ENCODE peak calls at places on chromosome 11, in seven cellular contexts. Q is H9, P is AG04450, S is transverse colon, H is MM.1S, J is heart left ventricle, W is endothelial cell of umbilical vein. X is an unnamed sample.

GRCh38 chr11:36019722-36020121 is 75.9 kb downstream of the LDLRAD3 start:
- DNase-seq in P (no peak), W (no peak), S (no peak), J (no peak), H (no peak), Q (no peak), X (no peak)

GRCh38 chr11:71491531-71492329 is 35.3 kb upstream of the KRTAP5-7 start:
- DNase-seq in H (no peak), J (no peak), S (no peak), Q (no peak), W (no peak), P (no peak), X (no peak)

GRCh38 chr11:75276696-75277095 is 36.1 kb downstream of the TPBGL start:
- DNase-seq in Q (peak; percentile 27), H (no peak), J (peak; percentile 11), S (no peak), P (no peak), W (no peak), X (no peak)

GRCh38 chr11:71999813-72000590 is 1.3 kb downstream of the IL18BP start:
- DNase-seq in S (no peak), Q (no peak), J (no peak), H (no peak), P (no peak), W (no peak), X (no peak)

GRCh38 chr11:1667906-1668305 is 29.1 kb upstream of the KRTAP5-6 start:
- DNase-seq in H (no peak), J (no peak), W (no peak), P (no peak), S (no peak), Q (no peak), X (no peak)

GRCh38 chr11:12207384-12208150 is 97.2 kb downstream of the MICAL2 start:
- DNase-seq in S (peak; percentile 60), J (no peak), P (peak; percentile 80), Q (no peak), H (no peak), W (no peak), X (no peak)

GRCh38 chr11:111539426-111540113 is 950 bp upstream of the LAYN start:
- DNase-seq in H (no peak), W (no peak), S (no peak), J (no peak), P (no peak), Q (no peak), X (no peak)

GRCh38 chr11:75536786-75537629 is 11.3 kb upstream of the GDPD5 start:
- DNase-seq in Q (no peak), P (no peak), H (no peak), S (no peak), W (no peak), J (no peak), X (peak; percentile 81)

GRCh38 chr11:1128333-1129142 is 29.2 kb upstream of the MUC5AC start:
- DNase-seq in W (no peak), S (no peak), Q (peak; percentile 17), J (no peak), P (no peak), H (no peak), X (no peak)

GRCh38 chr11:73654482-73655021 is 8.2 kb downstream of the PLEKHB1 start:
- DNase-seq in P (no peak), H (no peak), W (no peak), S (no peak), J (no peak), Q (no peak), X (no peak)

GRCh38 chr11:34381775-34382174 is 24.0 kb upstream of the ABTB2 start:
- DNase-seq in J (no peak), W (no peak), Q (no peak), P (no peak), H (no peak), S (no peak), X (no peak)

GRCh38 chr11:117457031-117457785 is 129.6 kb downstream of the CEP164 start:
- DNase-seq in H (no peak), S (no peak), J (no peak), W (no peak), Q (no peak), P (no peak), X (no peak)

GRCh38 chr11:77089004-77089545 is 13.6 kb upstream of the OMP start:
- DNase-seq in J (peak; percentile 20), Q (no peak), H (no peak), S (peak; percentile 8), W (no peak), P (no peak), X (no peak)

GRCh38 chr11:42552786-42553185 is 759.0 kb upstream of the API5 start:
- DNase-seq in W (no peak), J (no peak), S (no peak), P (no peak), Q (no peak), H (no peak), X (no peak)

GRCh38 chr11:2536440-2536989 is 91.7 kb downstream of the KCNQ1 start:
- DNase-seq in J (peak; percentile 14), H (no peak), P (no peak), S (peak; percentile 6), Q (no peak), W (no peak), X (no peak)

GRCh38 chr11:34314176-34314575 is 43.6 kb downstream of the ABTB2 start:
- DNase-seq in Q (no peak), H (no peak), S (no peak), P (no peak), J (no peak), W (no peak), X (no peak)

GRCh38 chr11:2586091-2586792 is 113.6 kb downstream of the KCNQ1OT1 start:
- DNase-seq in P (no peak), H (no peak), W (no peak), S (peak; percentile 6), J (peak; percentile 19), Q (peak; percentile 14), X (peak; percentile 8)

GRCh38 chr11:33530824-33531223 is 169.8 kb downstream of the C11orf91 start:
- DNase-seq in H (no peak), S (no peak), Q (no peak), P (no peak), J (no peak), W (no peak), X (no peak)

GRCh38 chr11:44632466-44633123 is 67.1 kb downstream of the CD82 start:
- DNase-seq in S (peak; percentile 29), Q (peak; percentile 70), W (peak; percentile 37), J (peak; percentile 65), P (no peak), H (no peak), X (peak; percentile 55)

GRCh38 chr11:129710423-129710822 is 105.2 kb upstream of the TMEM45B start:
- DNase-seq in H (no peak), J (no peak), W (no peak), S (no peak), Q (peak; percentile 18), P (no peak), X (no peak)

DNA sequence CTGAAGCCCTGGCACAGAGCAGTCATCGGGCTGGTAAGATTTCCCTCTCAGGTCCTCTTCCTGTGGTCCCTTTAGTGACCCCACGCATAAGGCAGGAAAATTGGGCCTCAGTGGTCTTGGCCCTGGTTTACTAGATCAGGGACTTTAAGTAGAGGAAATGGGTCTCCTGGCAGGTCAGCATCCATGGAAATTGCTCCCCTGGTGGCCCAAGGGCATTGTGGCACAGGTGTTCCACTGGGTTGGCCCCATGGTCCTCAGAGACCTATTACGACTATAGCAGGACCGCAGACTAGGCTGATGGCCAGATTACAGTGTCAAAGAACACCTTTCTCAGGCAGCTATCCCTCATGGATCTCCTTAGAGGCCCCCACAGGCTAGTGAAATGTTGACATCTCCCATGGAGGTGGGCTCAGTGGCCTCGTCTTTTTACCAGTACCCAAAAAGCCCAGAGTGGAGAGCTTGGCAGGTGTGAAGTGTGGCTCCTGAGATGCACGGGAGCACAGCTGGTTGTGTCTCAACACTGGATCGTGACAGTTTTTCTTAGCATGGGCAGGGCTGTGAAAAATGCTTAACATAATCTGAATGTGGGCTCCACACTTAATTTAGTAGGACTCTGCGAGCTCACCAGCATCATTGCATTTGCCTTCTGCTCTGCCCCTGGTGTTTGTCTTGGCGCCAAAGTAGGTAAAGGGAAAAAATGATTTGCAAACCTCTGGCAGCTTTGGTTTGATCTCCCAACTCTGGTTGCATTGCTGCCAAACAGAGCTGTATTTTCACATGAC is 74.2 kb downstream of the ZBTB16 start:
- DNase-seq in Q (no peak), S (peak; percentile 6), H (no peak), J (no peak), P (no peak), W (peak; percentile 33), X (no peak)
- TF ChIP-seq CTCF in Q (peak; percentile 31), S (no peak), H (no peak), J (peak; percentile 8), P (no peak), W (no peak), X (no peak)

DNA sequence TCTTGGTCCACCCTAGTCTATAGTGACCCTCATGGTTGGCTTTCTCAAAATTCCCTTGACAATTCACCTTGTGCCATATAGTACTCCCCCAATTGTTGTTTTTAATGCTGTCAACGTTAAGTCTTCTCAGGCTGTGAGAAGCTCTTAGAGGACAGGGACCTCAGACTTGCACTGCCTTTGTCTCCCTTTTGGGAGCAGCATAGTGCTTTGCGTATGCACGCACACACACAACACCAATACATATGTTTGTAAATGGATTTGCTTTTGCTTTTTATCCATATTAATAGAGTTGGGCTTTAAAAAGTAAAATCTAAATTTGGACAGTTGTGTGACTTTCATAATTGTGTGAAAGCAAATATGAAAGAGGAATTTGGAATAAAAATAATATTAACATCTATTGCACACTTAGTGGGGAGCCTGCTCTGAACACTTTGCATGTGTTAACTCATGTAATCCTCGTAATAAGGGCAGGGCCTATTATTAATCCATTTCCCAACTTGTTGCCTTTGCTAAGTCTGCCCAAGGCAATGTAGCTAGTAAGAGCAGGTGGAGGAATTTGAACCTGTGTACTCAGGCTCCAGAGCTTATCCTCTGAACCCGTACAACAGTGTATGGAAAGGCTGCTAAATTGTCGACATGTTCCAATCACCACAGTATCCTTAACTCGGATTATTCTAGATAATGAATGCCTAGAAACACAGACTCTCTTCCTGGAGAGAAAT is 257.7 kb upstream of the NARS2 start:
- DNase-seq in J (no peak), S (no peak), Q (no peak), P (no peak), H (no peak), W (no peak), X (no peak)
- TF ChIP-seq CTCF in J (no peak), S (no peak), Q (peak; percentile 30), P (no peak), H (peak; percentile 17), W (no peak), X (no peak)

GRCh38 chr11:7449196-7449840 is 36.0 kb upstream of the OLFML1 start:
- DNase-seq in W (no peak), P (no peak), S (peak; percentile 13), H (no peak), Q (no peak), J (no peak), X (no peak)
- TF ChIP-seq CTCF in W (no peak), P (no peak), S (no peak), H (no peak), Q (no peak), J (no peak), X (no peak)

DNA sequence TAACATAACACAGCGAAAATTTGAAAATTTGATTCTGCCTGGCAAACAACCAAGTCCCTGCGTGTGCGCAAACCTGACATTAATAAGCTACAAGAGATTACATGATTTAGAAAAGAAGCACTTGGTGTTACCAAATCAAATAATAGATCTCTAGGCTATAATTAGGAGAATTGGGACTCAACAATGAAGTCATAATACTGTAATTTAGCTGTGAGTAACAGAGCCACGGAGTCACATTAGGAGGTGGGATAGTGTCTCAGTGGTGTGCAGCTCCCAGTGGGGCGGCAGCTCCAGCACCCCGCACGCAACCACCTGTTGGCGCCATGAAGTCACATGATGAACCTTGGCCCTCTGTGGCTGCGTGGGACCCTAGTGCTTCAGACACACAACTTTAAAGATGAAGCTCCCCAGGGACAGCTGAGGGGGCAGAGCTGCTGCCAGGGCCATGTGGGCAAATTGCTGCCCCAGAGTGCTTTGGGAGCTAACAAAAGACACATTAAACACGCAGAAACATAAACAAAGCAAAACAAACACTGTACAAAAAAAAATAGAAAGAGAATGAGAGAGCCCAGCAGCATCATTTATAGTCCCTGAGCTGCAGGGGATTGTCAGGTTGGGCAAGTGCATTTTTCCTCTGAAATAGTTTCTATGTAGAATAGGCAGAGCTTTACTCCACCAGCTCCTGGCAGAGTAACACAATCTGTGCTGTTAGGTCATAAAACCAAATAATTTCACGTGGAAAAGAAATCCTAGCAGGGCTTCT is 605.6 kb downstream of the SOX6 start:
- DNase-seq in S (no peak), J (no peak), Q (no peak), P (no peak), H (no peak), W (no peak), X (no peak)
- TF ChIP-seq CTCF in S (no peak), J (no peak), Q (no peak), P (no peak), H (no peak), W (no peak), X (no peak)

X was measured in GM10248.